ENCODE peak calls at places on chromosomes 12 and 14, in four cellular contexts. R is IMR-90, J is hepatocyte, P is HCT116. B is an unnamed sample.
A peak's percentile ranks its signal among the peaks of the same experiment; 100 is the strongest.

GRCh38 chr14:91303091-91303923 is 58.8 kb upstream of the GPR68 start:
- DNase-seq in P (peak; percentile 49), J (no peak), R (no peak), B (peak; percentile 72)

GRCh38 chr14:92960706-92961566 is 38.0 kb downstream of the CHGA start:
- DNase-seq in J (no peak), P (peak; percentile 32), R (peak; percentile 55), B (no peak)

GRCh38 chr12:57401165-57401564 is 29.7 kb downstream of the R3HDM2 start:
- DNase-seq in J (no peak), P (no peak), R (no peak), B (no peak)

GRCh38 chr12:112963227-112963861 is 15.0 kb upstream of the OAS2 start:
- DNase-seq in R (no peak), J (no peak), P (no peak), B (no peak)

GRCh38 chr12:99200711-99201384 is 446.7 kb upstream of the GARIN6 start:
- DNase-seq in J (no peak), R (no peak), P (no peak), B (no peak)

GRCh38 chr14:24630872-24631477 is 3.0 kb downstream of the GZMB start:
- DNase-seq in R (peak; percentile 67), J (peak; percentile 15), P (no peak), B (no peak)

GRCh38 chr14:93984987-93985410 is 8.6 kb upstream of the ASB2 start:
- DNase-seq in J (peak; percentile 74), R (peak; percentile 91), P (peak; percentile 60), B (no peak)

GRCh38 chr12:53234236-53234635 is 2.2 kb upstream of the RARG start:
- DNase-seq in P (no peak), R (no peak), J (peak; percentile 61), B (no peak)

GRCh38 chr14:105050551-105050897 is 14.7 kb downstream of the GPR132 start:
- DNase-seq in J (no peak), R (peak; percentile 42), P (peak; percentile 16), B (no peak)

GRCh38 chr12:28967426-28967825 is 181.7 kb upstream of the FAR2 start:
- DNase-seq in P (no peak), J (no peak), R (no peak), B (no peak)
- H3K27ac ChIP-seq in P (no peak overlapping the region), J (no peak overlapping the region), R (no peak overlapping the region), B (no peak overlapping the region)

GRCh38 chr12:111435661-111436201 is 30.0 kb downstream of the SH2B3 start:
- DNase-seq in J (no peak), P (no peak), R (no peak), B (no peak)
- H3K4me1 ChIP-seq in J (peaks cover 34% of the 10 kb centered on the region), P (no peaks in the 10 kb centered on the region), R (peaks cover 36% of the 10 kb centered on the region), B (peaks cover 100% of the 10 kb centered on the region)

DNA sequence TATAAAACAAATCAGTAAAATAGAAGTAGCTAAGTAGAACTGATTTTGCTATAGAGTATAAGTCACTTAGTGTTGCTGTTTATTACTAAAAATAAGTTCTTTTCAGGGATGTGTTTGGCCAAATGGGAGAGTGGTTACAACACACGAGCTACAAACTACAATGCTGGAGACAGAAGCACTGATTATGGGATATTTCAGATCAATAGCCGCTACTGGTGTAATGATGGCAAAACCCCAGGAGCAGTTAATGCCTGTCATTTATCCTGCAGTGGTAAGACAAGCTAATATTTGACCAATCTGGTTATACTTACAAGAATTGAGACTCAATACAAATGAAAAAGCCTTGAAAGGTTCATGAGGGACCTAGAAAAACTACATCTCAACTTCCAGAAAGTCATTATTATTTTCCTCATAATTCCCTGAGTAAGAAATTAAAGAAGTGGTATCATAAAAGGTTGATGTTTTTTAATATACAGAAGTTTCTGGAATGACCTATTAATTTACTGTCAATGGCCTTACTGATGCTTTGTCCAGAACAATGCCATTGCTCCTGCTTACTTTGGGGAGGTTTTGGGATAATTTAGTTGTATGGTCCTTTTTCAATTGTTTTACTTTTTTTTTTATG is 1.9 kb downstream of the LYZ start:
- DNase-seq in R (no peak), P (no peak), J (no peak), B (no peak)
- H3K4me3 ChIP-seq in R (no peak overlapping the region), P (no peak overlapping the region), J (no peak overlapping the region), B (no peak overlapping the region)

GRCh38 chr12:105658389-105658788 is 327.9 kb downstream of the C12orf75 start:
- DNase-seq in J (no peak), P (no peak), R (no peak), B (peak; percentile 33)
- H3K27ac ChIP-seq in J (no peak overlapping the region), P (no peak overlapping the region), R (no peak overlapping the region), B (peak overlapping the region; percentile 86)

GRCh38 chr12:90809941-90810340 is 145.0 kb downstream of the CCER1 start:
- DNase-seq in R (no peak), J (no peak), P (no peak), B (no peak)
- H3K4me1 ChIP-seq in R (no peaks in the 10 kb centered on the region), J (no peaks in the 10 kb centered on the region), P (no peaks in the 10 kb centered on the region), B (no peaks in the 10 kb centered on the region)

GRCh38 chr14:87491816-87492215 is 501.2 kb downstream of the GALC start:
- DNase-seq in R (no peak), P (no peak), J (peak; percentile 46), B (no peak)
- H3K4me3 ChIP-seq in R (no peak overlapping the region), P (no peak overlapping the region), J (no peak overlapping the region), B (no peak overlapping the region)

GRCh38 chr12:75836533-75836932 is 195.0 kb downstream of the PHLDA1 start:
- DNase-seq in R (no peak), J (no peak), P (no peak), B (no peak)
- H3K27ac ChIP-seq in R (peak overlapping the region; percentile 92), J (no peak overlapping the region), P (peak overlapping the region; percentile 40), B (no peak overlapping the region)

GRCh38 chr12:51951199-51951842 is at the start of gene ACVR1B:
- DNase-seq in P (peak; percentile 86), R (peak; percentile 90), J (peak; percentile 96), B (peak; percentile 89)
- H3K4me1 ChIP-seq in P (peaks cover 9% of the 10 kb centered on the region), R (peaks cover 8% of the 10 kb centered on the region), J (peaks cover 28% of the 10 kb centered on the region), B (peaks cover 25% of the 10 kb centered on the region)

GRCh38 chr12:55818886-55819285 is 1.0 kb downstream of the ORMDL2 start:
- DNase-seq in P (no peak), R (peak; percentile 38), J (no peak), B (no peak)

GRCh38 chr12:55820679-55821078 is 2.8 kb downstream of the ORMDL2 start:
- DNase-seq in R (no peak), J (no peak), P (no peak), B (no peak)

GRCh38 chr12:55817352-55818139 is at the start of the genes ORMDL2 and SARNP:
- DNase-seq in J (peak; percentile 99), P (peak; percentile 100), R (peak; percentile 100), B (peak; percentile 99)

GRCh38 chr12:55816876-55817351 is 610 bp downstream of the SARNP start:
- DNase-seq in P (no peak), J (peak; percentile 49), R (peak; percentile 26), B (no peak)

DNA sequence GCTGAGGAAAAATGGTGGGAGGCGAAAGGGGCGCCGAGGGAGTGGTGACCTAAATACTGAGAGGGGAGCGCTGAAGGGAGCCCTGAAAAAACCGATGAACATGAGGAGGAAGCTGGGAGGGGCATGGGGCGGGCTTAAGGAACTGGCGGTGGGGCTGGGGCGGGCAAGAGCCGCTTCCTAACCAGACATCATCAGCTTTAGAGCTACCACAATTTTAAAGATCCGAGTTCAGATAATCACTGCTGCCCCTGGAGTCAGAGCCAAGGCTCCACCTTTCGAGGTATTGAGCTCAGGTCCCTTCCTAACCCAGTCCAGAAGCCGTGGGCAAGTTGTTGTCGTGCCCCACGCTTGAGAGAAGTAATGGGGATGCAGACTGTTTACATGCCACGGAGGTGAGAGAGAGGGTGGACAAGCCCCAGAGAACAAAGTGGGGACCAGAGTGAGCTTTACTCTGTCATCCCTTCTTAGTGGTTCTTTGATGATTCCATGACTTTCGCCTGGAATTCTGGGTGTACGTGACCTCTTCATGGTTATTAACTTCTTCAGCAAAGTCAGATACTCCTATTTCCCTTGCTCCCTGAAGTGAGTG is 393 bp downstream of the ORMDL2 start:
- DNase-seq in R (no peak), J (no peak), P (no peak), B (no peak)
- H3K4me3 ChIP-seq in R (peak overlapping the region; percentile 63), J (peak overlapping the region; percentile 43), P (peak overlapping the region; percentile 79), B (peak overlapping the region; percentile 69)

B was measured in heart right ventricle.